ENCODE peak calls at places on chromosomes 4 and X, in eight cellular contexts. K is HCT116, A is PC-3, Q is MM.1S, F is OCI-LY7, Z is SK-N-SH, C is hepatocyte, D is neural progenitor cell. O is an unnamed sample. For H3K9me3, the result is how much of the 10 kb centered on the place peaks cover.

GRCh38 chr4:127623755-127624087 is 9.0 kb upstream of the INTU start:
- DNase-seq in K (no peak), A (no peak), Q (no peak), F (no peak), Z (no peak), C (peak), D (peak), O (peak)

GRCh38 chr4:7779194-7779768 is 160.4 kb downstream of the AFAP1 start:
- DNase-seq in K (no peak), A (no peak), Q (no peak), F (no peak), Z (no peak), C (no peak), D (peak), O (peak)

GRCh38 chr4:69568787-69569186 is 70.7 kb downstream of the UGT2A2 start:
- DNase-seq in K (no peak), A (no peak), Q (no peak), F (no peak), Z (no peak), C (no peak), D (no peak), O (no peak)

GRCh38 chr4:54231419-54232150 is 2.5 kb downstream of the PDGFRA start:
- DNase-seq in K (no peak), A (no peak), Q (no peak), F (no peak), Z (peak), C (peak), D (peak), O (peak)

GRCh38 chrX:140504371-140505324 is at the start of gene SOX3:
- DNase-seq in K (no peak), A (no peak), Q (no peak), F (no peak), Z (peak), C (no peak), D (peak), O (no peak)

GRCh38 chr4:15142201-15142600 is 139.9 kb downstream of the CPEB2 start:
- DNase-seq in K (no peak), A (no peak), Q (no peak), F (no peak), Z (no peak), C (no peak), D (no peak), O (no peak)

GRCh38 chr4:141155586-141155985 is 22.3 kb upstream of the RNF150 start:
- DNase-seq in K (no peak), A (no peak), Q (no peak), F (no peak), Z (no peak), C (no peak), D (no peak), O (peak)

GRCh38 chrX:72005046-72005445 is 94.4 kb downstream of the NHSL2 start:
- DNase-seq in K (no peak), A (no peak), Q (no peak), F (no peak), Z (no peak), C (no peak), D (no peak), O (peak)

DNA sequence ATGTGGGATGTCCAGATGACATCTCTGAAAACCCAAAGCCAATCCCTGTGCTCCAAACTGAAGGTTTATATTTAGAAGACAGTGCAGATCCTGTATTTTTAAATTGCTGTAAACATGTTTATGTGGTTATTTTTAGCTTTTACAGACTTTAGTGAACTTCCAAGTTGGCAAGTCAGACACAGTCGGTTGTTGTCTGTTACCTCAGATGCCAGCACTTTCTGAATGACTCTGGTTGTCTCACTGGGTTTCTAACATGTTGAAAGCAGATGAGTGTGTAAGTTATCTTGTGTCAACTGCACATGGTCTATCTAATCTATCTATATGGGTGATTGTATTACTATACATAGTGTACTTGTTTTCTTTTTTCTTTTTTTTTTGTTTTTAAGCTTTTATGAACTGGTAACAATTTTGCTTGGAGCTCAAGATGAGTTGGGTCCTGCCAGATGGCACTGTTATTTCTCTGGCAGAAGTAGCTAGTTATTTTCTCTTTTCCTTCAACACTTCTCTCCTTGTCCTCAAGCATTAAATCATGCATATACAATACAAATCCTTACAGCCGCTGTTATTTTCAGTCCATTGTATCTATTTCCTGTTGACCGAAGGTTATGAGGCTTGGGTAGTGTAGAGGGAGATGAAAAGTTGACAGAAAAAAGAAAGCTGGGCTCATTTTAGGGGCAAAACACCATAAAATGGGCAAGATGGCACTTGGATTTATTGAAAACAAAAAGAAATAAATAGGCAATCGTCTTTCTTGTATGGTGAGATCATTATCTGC is 66.3 kb downstream of the GAB1 start:
- DNase-seq in K (no peak), A (no peak), Q (peak), F (peak), Z (no peak), C (no peak), D (no peak), O (peak)
- H3K4me3 ChIP-seq in K (no peak), A (no peak), Q (peak), F (peak), Z (no peak), C (no peak), D (no peak), O (no peak)

GRCh38 chr4:71863457-71863856 is 79.6 kb upstream of the GC start:
- DNase-seq in K (no peak), A (no peak), Q (no peak), F (no peak), Z (no peak), C (no peak), D (no peak), O (no peak)

GRCh38 chr4:71864380-71864779 is 80.5 kb upstream of the GC start:
- DNase-seq in K (no peak), A (no peak), Q (no peak), F (no peak), Z (no peak), C (no peak), D (no peak), O (no peak)

GRCh38 chr4:71866212-71866885 is 82.5 kb upstream of the GC start:
- DNase-seq in K (no peak), A (no peak), Q (no peak), F (no peak), Z (no peak), C (no peak), D (no peak), O (no peak)

GRCh38 chr4:71860643-71861042 is 76.8 kb upstream of the GC start:
- DNase-seq in K (peak), A (peak), Q (no peak), F (peak), Z (no peak), C (no peak), D (peak), O (no peak)

DNA sequence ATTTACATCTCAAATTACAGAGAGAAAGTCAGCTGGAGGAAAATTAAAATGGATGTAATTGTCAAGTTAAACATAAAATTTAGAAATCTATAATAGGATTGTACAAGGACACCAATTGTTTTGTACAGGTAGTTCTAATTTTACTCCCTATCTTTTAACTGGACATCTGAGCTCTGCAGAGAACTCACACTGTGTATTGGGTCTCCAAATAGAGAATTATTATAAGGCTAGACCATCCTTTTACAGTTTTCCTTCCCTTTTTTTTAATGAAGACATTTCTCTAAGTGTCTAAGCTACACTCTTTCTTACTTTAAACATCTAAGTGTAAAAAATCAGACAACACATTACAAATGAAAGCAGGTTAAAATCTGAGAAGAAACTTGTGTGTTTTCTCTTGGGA is 78.4 kb upstream of the GC start:
- DNase-seq in K (no peak), A (no peak), Q (no peak), F (no peak), Z (no peak), C (no peak), D (no peak), O (no peak)
- H3K9me3 ChIP-seq in K (under half), A (half or more), Q (under half), F (under half), Z (under half), C (under half), D (under half), O (under half)

DNA sequence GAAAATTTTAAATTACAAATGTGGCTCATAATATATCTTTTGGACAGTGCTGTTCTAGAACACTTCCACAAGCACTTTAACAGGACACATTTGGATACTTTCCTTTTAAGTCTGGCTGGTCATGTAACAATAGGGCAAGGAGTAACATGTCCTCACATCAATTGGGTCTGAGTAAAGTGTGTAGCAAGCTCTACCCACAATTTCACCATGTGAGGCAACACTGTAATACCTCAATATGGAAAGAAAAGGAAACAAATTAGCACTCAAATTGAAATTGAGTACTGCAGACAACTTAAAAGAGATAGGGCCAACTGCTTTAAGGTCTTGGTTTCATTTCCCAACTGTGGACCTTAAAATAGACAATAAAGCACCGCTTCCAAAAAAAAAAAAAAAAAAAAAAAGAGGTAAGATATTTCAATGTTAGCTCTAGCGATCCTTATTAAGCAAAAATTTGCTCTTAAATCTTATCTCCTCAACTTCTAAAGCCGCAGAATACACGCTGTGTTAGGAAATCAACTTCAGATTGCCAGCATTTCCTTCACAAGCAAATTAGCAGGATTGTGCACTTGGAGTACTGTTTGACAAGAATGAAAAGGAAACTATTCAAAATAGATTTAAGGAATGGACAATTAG is 1.7 kb downstream of the CASK start:
- DNase-seq in K (no peak), A (peak), Q (peak), F (peak), Z (no peak), C (no peak), D (peak), O (peak)
- TF ChIP-seq EZH2phosphoT487 in K (no peak), A (no peak), Q (no peak), F (no peak), Z (no peak), C (no peak), D (no peak), O (no peak)

DNA sequence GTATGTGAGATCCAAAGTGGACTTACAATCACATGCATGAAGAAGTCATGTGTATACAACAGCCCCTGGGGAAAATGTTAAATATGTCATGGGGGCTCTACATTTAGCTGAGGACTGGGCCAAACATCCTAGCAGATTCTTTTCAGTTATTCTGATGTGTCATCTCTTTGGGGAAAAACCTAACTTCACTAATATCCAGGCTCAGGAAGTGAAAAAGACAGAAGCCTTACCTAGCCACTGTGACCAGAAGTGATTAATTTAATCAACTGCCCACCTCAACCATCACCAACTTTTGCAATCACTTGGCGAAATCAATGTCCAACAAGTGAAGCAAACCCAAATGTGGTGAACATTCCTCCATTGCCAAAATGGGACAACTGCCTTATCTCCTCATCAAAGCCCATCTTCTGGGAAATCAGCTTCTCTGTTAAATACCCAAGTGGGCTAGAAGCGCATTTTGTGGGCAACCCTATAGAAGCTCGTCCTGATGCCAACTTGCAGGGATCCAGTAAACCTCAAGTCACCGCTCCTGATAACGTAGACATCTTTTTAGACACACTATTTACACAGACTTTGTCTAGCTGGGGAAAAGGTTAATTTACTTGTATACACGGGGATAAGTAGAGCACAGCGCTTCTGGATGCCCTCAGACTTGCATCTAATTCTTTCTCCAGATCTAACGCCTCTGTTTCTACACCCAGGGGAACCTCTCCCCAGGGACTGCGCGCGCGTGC is 1.4 kb upstream of the HHIP start:
- DNase-seq in K (no peak), A (no peak), Q (no peak), F (no peak), Z (no peak), C (no peak), D (no peak), O (no peak)
- H3K4me3 ChIP-seq in K (no peak), A (no peak), Q (no peak), F (no peak), Z (no peak), C (no peak), D (no peak), O (no peak)

GRCh38 chrX:152299787-152300186 is 151.3 kb downstream of the GABRA3 start:
- DNase-seq in K (no peak), A (no peak), Q (peak), F (no peak), Z (no peak), C (no peak), D (no peak), O (no peak)
- H3K9me3 ChIP-seq in K (under half), A (under half), Q (under half), F (under half), Z (under half), C (under half), D (under half), O (under half)

O was measured in GM23248.